ENCODE peak calls at places on chromosomes 5 and 9, in five cellular contexts. One of them, this sample, is unnamed.

GRCh38 chr9:71363286-71363961 is 242.0 kb upstream of the TRPM3 start:
- DNase-seq in choroid plexus epithelial cell: no peak
- DNase-seq in stimulated activated naive CD8-positive, alpha-beta T cell treated with anti-CD3 and anti-CD28 coated beads, Interleukin-15, amount 100 ng/mL, for 72 hours: no peak
- DNase-seq in G401: no peak
- DNase-seq in stimulated activated CD8-positive, alpha-beta memory T cell treated with anti-CD3 and anti-CD28 coated beads, Interleukin-15, amount 100 ng/mL, for 4 hours: no peak
- DNase-seq in this sample: no peak

GRCh38 chr9:5857928-5858327 is 25.0 kb upstream of the ERMP1 start:
- DNase-seq in choroid plexus epithelial cell: no peak
- DNase-seq in stimulated activated naive CD8-positive, alpha-beta T cell treated with anti-CD3 and anti-CD28 coated beads, Interleukin-15, amount 100 ng/mL, for 72 hours: no peak
- DNase-seq in G401: no peak
- DNase-seq in stimulated activated CD8-positive, alpha-beta memory T cell treated with anti-CD3 and anti-CD28 coated beads, Interleukin-15, amount 100 ng/mL, for 4 hours: no peak
- DNase-seq in this sample: no peak

GRCh38 chr5:111781200-111781599 is 24.2 kb upstream of the NREP start:
- DNase-seq in choroid plexus epithelial cell: peak
- DNase-seq in stimulated activated naive CD8-positive, alpha-beta T cell treated with anti-CD3 and anti-CD28 coated beads, Interleukin-15, amount 100 ng/mL, for 72 hours: no peak
- DNase-seq in G401: no peak
- DNase-seq in stimulated activated CD8-positive, alpha-beta memory T cell treated with anti-CD3 and anti-CD28 coated beads, Interleukin-15, amount 100 ng/mL, for 4 hours: no peak
- DNase-seq in this sample: no peak

GRCh38 chr5:141150993-141151325 is 1.1 kb downstream of the PCDHB6 start:
- DNase-seq in choroid plexus epithelial cell: no peak
- DNase-seq in stimulated activated naive CD8-positive, alpha-beta T cell treated with anti-CD3 and anti-CD28 coated beads, Interleukin-15, amount 100 ng/mL, for 72 hours: no peak
- DNase-seq in G401: no peak
- DNase-seq in stimulated activated CD8-positive, alpha-beta memory T cell treated with anti-CD3 and anti-CD28 coated beads, Interleukin-15, amount 100 ng/mL, for 4 hours: no peak
- DNase-seq in this sample: no peak

GRCh38 chr5:139711067-139711851 is 63.1 kb downstream of the CXXC5 start:
- DNase-seq in choroid plexus epithelial cell: peak
- DNase-seq in stimulated activated naive CD8-positive, alpha-beta T cell treated with anti-CD3 and anti-CD28 coated beads, Interleukin-15, amount 100 ng/mL, for 72 hours: no peak
- DNase-seq in G401: peak
- DNase-seq in stimulated activated CD8-positive, alpha-beta memory T cell treated with anti-CD3 and anti-CD28 coated beads, Interleukin-15, amount 100 ng/mL, for 4 hours: peak
- DNase-seq in this sample: no peak

GRCh38 chr5:76602094-76602726 is 21.0 kb downstream of the F2RL2 start:
- DNase-seq in choroid plexus epithelial cell: peak
- DNase-seq in stimulated activated naive CD8-positive, alpha-beta T cell treated with anti-CD3 and anti-CD28 coated beads, Interleukin-15, amount 100 ng/mL, for 72 hours: no peak
- DNase-seq in G401: no peak
- DNase-seq in stimulated activated CD8-positive, alpha-beta memory T cell treated with anti-CD3 and anti-CD28 coated beads, Interleukin-15, amount 100 ng/mL, for 4 hours: no peak
- DNase-seq in this sample: no peak

GRCh38 chr5:178155065-178155464 is 1.4 kb upstream of the NHP2 start:
- DNase-seq in choroid plexus epithelial cell: no peak
- DNase-seq in stimulated activated naive CD8-positive, alpha-beta T cell treated with anti-CD3 and anti-CD28 coated beads, Interleukin-15, amount 100 ng/mL, for 72 hours: no peak
- DNase-seq in G401: no peak
- DNase-seq in stimulated activated CD8-positive, alpha-beta memory T cell treated with anti-CD3 and anti-CD28 coated beads, Interleukin-15, amount 100 ng/mL, for 4 hours: no peak
- DNase-seq in this sample: no peak

GRCh38 chr9:87813119-87813463 is 69.6 kb upstream of the SPATA31E1 start:
- DNase-seq in choroid plexus epithelial cell: no peak
- DNase-seq in stimulated activated naive CD8-positive, alpha-beta T cell treated with anti-CD3 and anti-CD28 coated beads, Interleukin-15, amount 100 ng/mL, for 72 hours: no peak
- DNase-seq in G401: no peak
- DNase-seq in stimulated activated CD8-positive, alpha-beta memory T cell treated with anti-CD3 and anti-CD28 coated beads, Interleukin-15, amount 100 ng/mL, for 4 hours: no peak
- DNase-seq in this sample: no peak

GRCh38 chr9:124255222-124255621 is 2.5 kb upstream of the NEK6 start:
- DNase-seq in choroid plexus epithelial cell: no peak
- DNase-seq in stimulated activated naive CD8-positive, alpha-beta T cell treated with anti-CD3 and anti-CD28 coated beads, Interleukin-15, amount 100 ng/mL, for 72 hours: no peak
- DNase-seq in G401: no peak
- DNase-seq in stimulated activated CD8-positive, alpha-beta memory T cell treated with anti-CD3 and anti-CD28 coated beads, Interleukin-15, amount 100 ng/mL, for 4 hours: no peak
- DNase-seq in this sample: no peak

GRCh38 chr9:122614362-122614761 is at the start of gene OR1Q1:
- DNase-seq in choroid plexus epithelial cell: no peak
- DNase-seq in stimulated activated naive CD8-positive, alpha-beta T cell treated with anti-CD3 and anti-CD28 coated beads, Interleukin-15, amount 100 ng/mL, for 72 hours: no peak
- DNase-seq in G401: no peak
- DNase-seq in stimulated activated CD8-positive, alpha-beta memory T cell treated with anti-CD3 and anti-CD28 coated beads, Interleukin-15, amount 100 ng/mL, for 4 hours: no peak
- DNase-seq in this sample: no peak

GRCh38 chr9:87148391-87149237 is 201.3 kb upstream of the GAS1 start:
- DNase-seq in choroid plexus epithelial cell: peak
- DNase-seq in stimulated activated naive CD8-positive, alpha-beta T cell treated with anti-CD3 and anti-CD28 coated beads, Interleukin-15, amount 100 ng/mL, for 72 hours: no peak
- DNase-seq in G401: peak
- DNase-seq in stimulated activated CD8-positive, alpha-beta memory T cell treated with anti-CD3 and anti-CD28 coated beads, Interleukin-15, amount 100 ng/mL, for 4 hours: no peak
- DNase-seq in this sample: no peak